ENCODE peak calls at places on chromosomes 13 and 19, in five cellular contexts. Q, U, D, O and L are unnamed samples.

GRCh38 chr19:7748756-7749155 is 1.4 kb upstream of the CD209 start:
- DNase-seq in D (peak), Q (no peak), U (no peak), O (no peak), L (no peak)

GRCh38 chr13:33560722-33561121 is 257.2 kb upstream of the RFC3 start:
- DNase-seq in O (no peak), Q (no peak), D (no peak), U (no peak), L (no peak)

GRCh38 chr19:17948967-17949930 is 16.4 kb downstream of the CCDC124 start:
- DNase-seq in O (no peak), U (no peak), D (no peak), Q (no peak), L (no peak)

GRCh38 chr13:99322297-99323103 is 15.3 kb upstream of the GPR183 start:
- DNase-seq in O (no peak), Q (peak), U (no peak), D (peak), L (no peak)

GRCh38 chr13:41520699-41521630 is 63.6 kb downstream of the RGCC start:
- DNase-seq in Q (no peak), U (no peak), O (no peak), D (peak), L (no peak)

GRCh38 chr19:46447824-46448223 is 19.1 kb upstream of the PNMA8C start:
- DNase-seq in U (no peak), O (peak), D (no peak), Q (no peak), L (no peak)

GRCh38 chr19:35349614-35350521 is 2.2 kb downstream of the FFAR1 start:
- DNase-seq in D (no peak), Q (no peak), U (no peak), O (no peak), L (no peak)

GRCh38 chr13:40388617-40389016 is 277.8 kb downstream of the FOXO1 start:
- DNase-seq in O (no peak), D (peak), Q (no peak), U (no peak), L (peak)

GRCh38 chr13:114143806-114144605 is 11.6 kb upstream of the RASA3 start:
- DNase-seq in D (no peak), O (no peak), Q (no peak), U (no peak), L (no peak)